ENCODE peak calls at places on chromosomes 5 and 9, in four cellular contexts. M is AG04449, I is RWPE1, Y is left cardiac atrium. O is an unnamed sample.

GRCh38 chr5:24365406-24365805 is 279.4 kb downstream of the CDH10 start:
- DNase-seq in M (no peak), I (no peak), Y (no peak), O (no peak)

GRCh38 chr5:39218482-39219381 is 631 bp downstream of the FYB1 start:
- DNase-seq in M (no peak), I (no peak), Y (no peak), O (no peak)

GRCh38 chr9:86434039-86434726 is 80.0 kb upstream of the TUT7 start:
- DNase-seq in M (no peak), I (peak), Y (peak), O (peak)

GRCh38 chr9:106846847-106847246 is 16.1 kb upstream of the ZNF462 start:
- DNase-seq in M (no peak), I (peak), Y (no peak), O (no peak)

GRCh38 chr9:135884328-135885035 is 22.9 kb downstream of the CAMSAP1 start:
- DNase-seq in M (no peak), I (no peak), Y (no peak), O (no peak)

GRCh38 chr5:167063788-167064187 is 1227.7 kb upstream of the WWC1 start:
- DNase-seq in M (no peak), I (no peak), Y (no peak), O (no peak)

GRCh38 chr5:32312194-32312681 is 501 bp downstream of the MTMR12 start:
- DNase-seq in M (no peak), I (peak), Y (peak), O (no peak)

GRCh38 chr9:75033789-75034473 is 5.8 kb upstream of the CARNMT1 start:
- DNase-seq in M (no peak), I (no peak), Y (no peak), O (no peak)

GRCh38 chr9:27785714-27786100 is 212.4 kb upstream of the C9orf72 start:
- DNase-seq in M (no peak), I (peak), Y (no peak), O (no peak)

GRCh38 chr5:140141241-140141640 is 15.5 kb downstream of the IGIP start:
- DNase-seq in M (peak), I (no peak), Y (no peak), O (no peak)

GRCh38 chr9:90112791-90113190 is 508.0 kb downstream of the GADD45G start:
- DNase-seq in M (no peak), I (no peak), Y (no peak), O (no peak)

GRCh38 chr5:17190242-17190778 is 27.1 kb upstream of the BASP1 start:
- DNase-seq in M (no peak), I (peak), Y (no peak), O (no peak)

GRCh38 chr9:72309366-72310133 is 55.5 kb downstream of the ZFAND5 start:
- DNase-seq in M (no peak), I (no peak), Y (no peak), O (no peak)

GRCh38 chr5:96228449-96228848 is 204.6 kb downstream of the PCSK1 start:
- DNase-seq in M (no peak), I (peak), Y (no peak), O (no peak)

GRCh38 chr9:3936520-3937235 is 363.2 kb downstream of the GLIS3 start:
- DNase-seq in M (no peak), I (no peak), Y (peak), O (no peak)

GRCh38 chr5:66246621-66247020 is 102.5 kb downstream of the SREK1 start:
- DNase-seq in M (peak), I (peak), Y (no peak), O (peak)

O was measured in non-pigmented ciliary epithelial cell.